ENCODE peak calls at places on chromosomes 6 and 20, in four cellular contexts. T, P, W and A are unnamed samples.

GRCh38 chr20:21509597-21510331 is 4.1 kb downstream of the NKX2-2 start:
- DNase-seq in T (no peak), P (no peak), W (no peak), A (no peak)

GRCh38 chr6:140174509-140174908 is 800.1 kb upstream of the CITED2 start:
- DNase-seq in T (no peak), P (no peak), W (no peak), A (no peak)

GRCh38 chr6:2563635-2564034 is 187.1 kb downstream of the MYLK4 start:
- DNase-seq in T (no peak), P (no peak), W (no peak), A (no peak)

GRCh38 chr20:51926670-51927305 is 124.5 kb upstream of the SALL4 start:
- DNase-seq in T (no peak), P (no peak), W (no peak), A (no peak)

GRCh38 chr6:81844686-81845085 is 92.2 kb upstream of the TENT5A start:
- DNase-seq in T (no peak), P (no peak), W (no peak), A (no peak)

GRCh38 chr6:85404497-85405174 is 45.2 kb upstream of the NT5E start:
- DNase-seq in T (no peak), P (no peak), W (no peak), A (no peak)

GRCh38 chr6:13563009-13563408 is 11.4 kb upstream of the SIRT5 start:
- DNase-seq in T (no peak), P (no peak), W (no peak), A (no peak)

GRCh38 chr6:136035378-136036070 is 184.0 kb downstream of the PDE7B start:
- DNase-seq in T (no peak), P (no peak), W (peak; percentile 69), A (no peak)

GRCh38 chr6:49326337-49326736 is 136.7 kb downstream of the MMUT start:
- DNase-seq in T (no peak), P (no peak), W (no peak), A (no peak)